ENCODE peak calls at places on chromosomes 12 and 14, in eight cellular contexts. H, T, U, J, I, A, Z and Q are unnamed samples.

GRCh38 chr12:22802883-22803640 is 178.1 kb downstream of the ETNK1 start:
- DNase-seq in H (no peak), T (no peak), U (no peak), J (no peak), I (no peak), A (no peak), Z (no peak), Q (no peak)

GRCh38 chr12:22670762-22671161 is 45.8 kb downstream of the ETNK1 start:
- DNase-seq in H (no peak), T (no peak), U (no peak), J (peak; percentile 12), I (no peak), A (no peak), Z (no peak), Q (no peak)

GRCh38 chr12:105100207-105100985 is 7.1 kb upstream of the WASHC4 start:
- DNase-seq in H (no peak), T (no peak), U (no peak), J (peak; percentile 76), I (no peak), A (no peak), Z (no peak), Q (no peak)

GRCh38 chr14:36981832-36982528 is 190.4 kb downstream of the SLC25A21 start:
- DNase-seq in H (no peak), T (no peak), U (no peak), J (peak; percentile 79), I (peak; percentile 26), A (no peak), Z (no peak), Q (no peak)

GRCh38 chr12:104410326-104410725 is 46.4 kb upstream of the CHST11 start:
- DNase-seq in H (no peak), T (no peak), U (no peak), J (no peak), I (no peak), A (no peak), Z (no peak), Q (no peak)

GRCh38 chr14:75254901-75255300 is 23.7 kb upstream of the FOS start:
- DNase-seq in H (no peak), T (no peak), U (no peak), J (no peak), I (no peak), A (no peak), Z (no peak), Q (no peak)

GRCh38 chr14:25444381-25444780 is 394.4 kb upstream of the STXBP6 start:
- DNase-seq in H (no peak), T (no peak), U (no peak), J (no peak), I (no peak), A (no peak), Z (no peak), Q (no peak)

GRCh38 chr12:79689477-79690155 is 1.1 kb downstream of the PAWR start:
- DNase-seq in H (peak; percentile 49), T (no peak), U (peak; percentile 27), J (peak; percentile 55), I (peak; percentile 38), A (peak; percentile 52), Z (no peak), Q (no peak)

GRCh38 chr12:88624911-88625310 is 44.6 kb upstream of the KITLG start:
- DNase-seq in H (no peak), T (no peak), U (no peak), J (peak; percentile 62), I (no peak), A (no peak), Z (no peak), Q (no peak)

GRCh38 chr14:102437997-102438922 is 71.3 kb downstream of the ANKRD9 start:
- DNase-seq in H (peak; percentile 96), T (peak; percentile 75), U (peak; percentile 59), J (peak; percentile 75), I (peak; percentile 91), A (peak; percentile 94), Z (peak; percentile 87), Q (peak; percentile 37)

GRCh38 chr14:58808828-58809227 is 171.1 kb downstream of the DACT1 start:
- DNase-seq in H (no peak), T (no peak), U (no peak), J (peak; percentile 43), I (no peak), A (no peak), Z (no peak), Q (no peak)

GRCh38 chr14:49586673-49587460 is 687 bp upstream of the RPS29 start:
- DNase-seq in H (peak; percentile 39), T (no peak), U (peak; percentile 52), J (peak; percentile 82), I (peak; percentile 51), A (peak; percentile 60), Z (peak; percentile 32), Q (peak; percentile 67)

GRCh38 chr14:99968931-99969330 is 96.3 kb upstream of the EVL start:
- DNase-seq in H (no peak), T (no peak), U (no peak), J (peak; percentile 44), I (no peak), A (no peak), Z (no peak), Q (no peak)

GRCh38 chr12:13379531-13379930 is 183.0 kb downstream of the EMP1 start:
- DNase-seq in H (no peak), T (no peak), U (no peak), J (no peak), I (no peak), A (no peak), Z (no peak), Q (no peak)

GRCh38 chr12:25501565-25501964 is 51.5 kb downstream of the LMNTD1 start:
- DNase-seq in H (no peak), T (no peak), U (no peak), J (peak; percentile 33), I (no peak), A (no peak), Z (no peak), Q (no peak)

GRCh38 chr14:32560213-32560857 is 231.2 kb downstream of the AKAP6 start:
- DNase-seq in H (peak; percentile 51), T (no peak), U (peak; percentile 82), J (peak; percentile 82), I (peak; percentile 53), A (peak; percentile 59), Z (peak; percentile 43), Q (no peak)

DNA sequence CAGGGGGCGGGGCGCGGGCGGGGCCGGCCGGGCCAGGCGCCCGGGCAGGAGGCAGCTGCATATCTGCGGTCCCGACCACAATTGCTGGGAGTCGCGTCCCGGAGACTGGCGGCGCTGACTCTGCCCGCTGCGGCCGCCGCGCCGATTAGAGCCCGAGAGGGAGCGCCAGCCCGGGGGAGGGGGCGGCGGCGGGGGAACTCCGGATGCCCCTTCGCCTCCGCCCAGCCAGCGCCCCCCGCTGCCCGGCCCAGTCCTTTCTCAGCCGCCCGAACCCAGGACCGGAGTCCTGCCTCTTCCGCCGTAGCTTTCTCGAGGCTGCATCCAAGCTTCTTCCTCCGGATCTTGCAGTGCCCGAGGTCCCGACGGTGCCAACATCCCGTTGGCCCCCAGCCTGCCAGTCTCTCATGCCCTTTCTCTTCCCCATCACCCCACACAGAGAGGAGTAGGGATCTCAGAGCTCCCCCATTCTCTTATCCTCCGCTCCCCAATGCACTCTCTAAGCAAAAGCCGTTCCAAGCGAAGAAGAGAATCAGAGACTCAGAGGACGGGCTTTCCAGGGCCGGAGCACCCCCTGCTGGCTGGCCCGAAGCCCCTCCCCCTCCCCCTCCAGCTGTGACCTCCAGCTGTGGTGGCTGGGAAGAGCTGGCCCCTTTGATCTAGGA is 8.8 kb upstream of the SP7 start:
- DNase-seq in H (peak; percentile 72), T (no peak), U (peak; percentile 54), J (peak; percentile 72), I (peak; percentile 68), A (peak; percentile 93), Z (peak; percentile 93), Q (no peak)
- TF ChIP-seq USF2 in H (no peak), T (no peak), U (no peak), J (no peak), I (no peak), A (no peak), Z (no peak), Q (no peak)

GRCh38 chr12:92912052-92912451 is 17.0 kb downstream of the EEA1 start:
- DNase-seq in H (no peak), T (no peak), U (no peak), J (peak; percentile 32), I (no peak), A (no peak), Z (no peak), Q (no peak)
- TF ChIP-seq USF2 in H (no peak), T (no peak), U (no peak), J (no peak), I (no peak), A (no peak), Z (no peak), Q (no peak)

DNA sequence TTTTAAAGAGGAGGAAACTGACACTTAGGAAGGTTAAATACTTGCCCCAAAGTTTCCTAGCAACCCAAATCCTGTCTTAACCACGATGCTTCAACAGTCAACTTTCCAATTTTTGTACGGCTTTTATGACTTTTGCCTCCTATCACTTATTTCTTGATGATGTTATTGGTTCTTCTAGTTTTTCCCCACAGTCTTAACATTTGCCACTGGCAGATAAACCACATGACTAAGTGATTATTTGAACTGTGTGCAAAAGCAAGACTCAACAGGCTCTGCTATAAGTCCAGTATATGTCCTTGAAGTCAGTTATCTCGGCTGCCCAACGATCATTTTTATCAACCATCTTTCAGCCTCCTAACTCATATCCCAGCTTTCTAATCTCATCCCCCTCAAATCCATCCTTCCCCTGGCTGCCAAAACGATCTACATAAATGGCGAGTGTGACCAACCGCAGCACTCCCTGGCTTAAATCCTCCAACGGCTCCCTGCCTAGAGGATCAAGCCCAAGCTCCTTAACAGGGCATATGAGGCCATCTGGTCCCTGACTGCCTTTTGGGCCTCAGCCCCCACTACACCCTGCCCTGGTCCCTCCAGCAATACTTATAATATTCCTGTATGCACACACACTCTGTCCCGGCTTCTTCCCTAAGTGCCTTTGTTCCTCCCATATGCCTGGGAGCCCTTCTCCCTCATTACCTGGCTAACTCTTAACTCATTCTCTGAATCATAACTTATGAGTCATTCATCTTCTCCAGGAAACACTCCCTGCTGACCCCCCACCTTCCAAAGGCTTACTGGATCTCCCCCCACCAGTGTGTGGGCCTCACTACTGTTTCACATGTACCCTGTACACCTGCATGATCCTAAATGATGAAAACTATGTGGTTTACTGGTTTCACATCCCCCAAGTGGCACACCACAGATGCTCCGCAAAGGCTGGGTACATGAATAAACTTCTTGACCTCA is 8.8 kb downstream of the VPS37B start:
- DNase-seq in H (no peak), T (no peak), U (no peak), J (peak; percentile 76), I (peak; percentile 85), A (no peak), Z (no peak), Q (peak; percentile 84)
- TF ChIP-seq USF2 in H (no peak), T (no peak), U (no peak), J (no peak), I (no peak), A (no peak), Z (no peak), Q (no peak)

DNA sequence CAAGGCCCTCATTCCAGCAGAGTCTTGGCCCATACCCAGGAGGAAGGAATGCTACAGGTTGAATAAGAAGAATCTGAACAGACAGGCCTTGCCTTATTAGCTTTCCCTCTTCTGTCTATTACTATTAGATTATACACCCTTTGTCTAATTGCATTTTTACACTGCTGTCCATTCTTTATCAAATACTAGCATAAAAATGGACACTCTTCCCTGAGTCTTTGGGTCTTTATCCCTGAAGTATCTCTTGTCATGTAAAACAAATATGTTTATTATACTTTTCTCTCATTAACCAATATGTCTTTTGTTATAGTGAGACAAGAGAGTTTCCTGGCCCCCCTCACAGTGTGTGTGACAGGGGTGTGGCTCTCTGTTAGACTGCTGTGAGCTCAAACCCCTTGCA is 897.4 kb upstream of the SEL1L start:
- DNase-seq in H (no peak), T (no peak), U (no peak), J (no peak), I (no peak), A (no peak), Z (no peak), Q (no peak)
- TF ChIP-seq USF2 in H (no peak), T (no peak), U (no peak), J (no peak), I (no peak), A (no peak), Z (no peak), Q (no peak)

GRCh38 chr14:105092124-105092911 is 27.1 kb upstream of the GPR132 start:
- DNase-seq in H (no peak), T (no peak), U (no peak), J (no peak), I (peak; percentile 49), A (peak; percentile 72), Z (no peak), Q (no peak)
- TF ChIP-seq USF2 in H (no peak), T (no peak), U (no peak), J (no peak), I (peak; percentile 24), A (no peak), Z (no peak), Q (no peak)